ENCODE peak calls at places on chromosomes 4 and X, in four cellular contexts. C, B, O and X are unnamed samples.

GRCh38 chr4:134518574-134519217 is 317.1 kb upstream of the PABPC4L start:
- DNase-seq in C (no peak), B (no peak), O (no peak), X (no peak)

GRCh38 chr4:123110685-123111084 is 188.3 kb upstream of the NUDT6 start:
- DNase-seq in C (no peak), B (no peak), O (no peak), X (no peak)

GRCh38 chr4:145404754-145405153 is 76.9 kb upstream of the SMAD1 start:
- DNase-seq in C (no peak), B (no peak), O (no peak), X (no peak)

GRCh38 chr4:88008133-88008621 is 742 bp downstream of the PKD2 start:
- DNase-seq in C (peak; percentile 67), B (no peak), O (peak; percentile 22), X (peak; percentile 26)

GRCh38 chrX:29671426-29671825 is 543.9 kb upstream of the MAGEB2 start:
- DNase-seq in C (no peak), B (no peak), O (no peak), X (no peak)

GRCh38 chrX:118976599-118977340 is 2.4 kb downstream of the LONRF3 start:
- DNase-seq in C (no peak), B (no peak), O (peak; percentile 44), X (no peak)

GRCh38 chr4:60216752-60217151 is 983.4 kb upstream of the ADGRL3 start:
- DNase-seq in C (no peak), B (no peak), O (no peak), X (no peak)

GRCh38 chrX:78997870-78998558 is 52.8 kb downstream of the P2RY10 start:
- DNase-seq in C (peak; percentile 10), B (no peak), O (no peak), X (no peak)

GRCh38 chr4:127708985-127709384 is 21.2 kb upstream of the SLC25A31 start:
- DNase-seq in C (no peak), B (no peak), O (no peak), X (peak; percentile 65)

GRCh38 chrX:86379209-86379608 is 231.0 kb downstream of the DACH2 start:
- DNase-seq in C (no peak), B (no peak), O (no peak), X (peak; percentile 78)

GRCh38 chr4:32775049-32775448 is 2054.9 kb downstream of the PCDH7 start:
- DNase-seq in C (no peak), B (no peak), O (no peak), X (peak; percentile 59)

GRCh38 chrX:148536961-148537360 is 36.5 kb downstream of the AFF2 start:
- DNase-seq in C (no peak), B (no peak), O (no peak), X (no peak)

GRCh38 chrX:15911729-15912550 is 57.3 kb upstream of the AP1S2 start:
- DNase-seq in C (no peak), B (no peak), O (no peak), X (no peak)

GRCh38 chrX:110667706-110668105 is 127.9 kb downstream of the CHRDL1 start:
- DNase-seq in C (peak; percentile 59), B (no peak), O (no peak), X (no peak)

GRCh38 chrX:8374041-8374825 is 90.4 kb upstream of the VCX3B start:
- DNase-seq in C (no peak), B (no peak), O (no peak), X (no peak)

GRCh38 chrX:126697091-126697490 is 122.4 kb upstream of the PRR32 start:
- DNase-seq in C (no peak), B (no peak), O (no peak), X (no peak)

GRCh38 chr4:1047106-1047975 is 35.9 kb downstream of the FGFRL1 start:
- DNase-seq in C (peak; percentile 35), B (no peak), O (no peak), X (no peak)

GRCh38 chr4:172648471-172648870 is 520.1 kb upstream of the GALNT7 start:
- DNase-seq in C (no peak), B (no peak), O (no peak), X (no peak)

GRCh38 chrX:129678176-129678880 is 23.6 kb upstream of the APLN start:
- DNase-seq in C (no peak), B (no peak), O (no peak), X (no peak)

GRCh38 chr4:84530871-84531270 is 31.8 kb upstream of the NKX6-1 start:
- DNase-seq in C (no peak), B (no peak), O (no peak), X (no peak)

GRCh38 chr4:5014007-5014682 is 5.1 kb downstream of the CYTL1 start:
- DNase-seq in C (no peak), B (no peak), O (no peak), X (no peak)

GRCh38 chrX:18885317-18886004 is 98.5 kb downstream of the PHKA2 start:
- DNase-seq in C (no peak), B (peak; percentile 8), O (no peak), X (no peak)

GRCh38 chrX:110803506-110803905 is 7.9 kb upstream of the CHRDL1 start:
- DNase-seq in C (no peak), B (no peak), O (no peak), X (no peak)

GRCh38 chr4:40550900-40551546 is 78.6 kb downstream of the RBM47 start:
- DNase-seq in C (no peak), B (peak; percentile 76), O (no peak), X (peak; percentile 54)

GRCh38 chr4:73066928-73067327 is 2.6 kb downstream of the COX18 start:
- DNase-seq in C (no peak), B (no peak), O (no peak), X (no peak)

GRCh38 chr4:2426069-2426397 is 7.3 kb downstream of the CFAP99 start:
- DNase-seq in C (no peak), B (no peak), O (no peak), X (no peak)

GRCh38 chrX:3589474-3589873 is 124.0 kb downstream of the PRKX start:
- DNase-seq in C (no peak), B (no peak), O (no peak), X (no peak)

GRCh38 chr4:31983677-31984076 is 1263.5 kb downstream of the PCDH7 start:
- DNase-seq in C (no peak), B (no peak), O (no peak), X (no peak)

GRCh38 chr4:1628892-1629703 is 55.0 kb downstream of the FAM53A start:
- DNase-seq in C (peak; percentile 87), B (no peak), O (peak; percentile 84), X (peak; percentile 30)

GRCh38 chrX:18931972-18932371 is 51.9 kb downstream of the PHKA2 start:
- DNase-seq in C (peak; percentile 15), B (no peak), O (no peak), X (peak; percentile 2)

GRCh38 chr4:1473718-1474117 is 67.5 kb upstream of the NKX1-1 start:
- DNase-seq in C (no peak), B (no peak), O (no peak), X (no peak)

GRCh38 chr4:3300198-3300671 is 7.4 kb downstream of the RGS12 start:
- DNase-seq in C (no peak), B (no peak), O (no peak), X (no peak)

GRCh38 chr4:120544838-120545237 is 377.7 kb downstream of the PRDM5 start:
- DNase-seq in C (no peak), B (no peak), O (no peak), X (no peak)

GRCh38 chr4:185221491-185221890 is 12.1 kb downstream of the SNX25 start:
- DNase-seq in C (no peak), B (no peak), O (no peak), X (no peak)

GRCh38 chr4:118955515-118955914 is 66.9 kb downstream of the SYNPO2 start:
- DNase-seq in C (no peak), B (no peak), O (no peak), X (no peak)

GRCh38 chr4:118957683-118958082 is 69.0 kb downstream of the SYNPO2 start:
- DNase-seq in C (no peak), B (no peak), O (no peak), X (no peak)

GRCh38 chr4:118953276-118953675 is 64.6 kb downstream of the SYNPO2 start:
- DNase-seq in C (no peak), B (no peak), O (no peak), X (no peak)

GRCh38 chr4:118950929-118951570 is 62.4 kb downstream of the SYNPO2 start:
- DNase-seq in C (no peak), B (no peak), O (no peak), X (no peak)

DNA sequence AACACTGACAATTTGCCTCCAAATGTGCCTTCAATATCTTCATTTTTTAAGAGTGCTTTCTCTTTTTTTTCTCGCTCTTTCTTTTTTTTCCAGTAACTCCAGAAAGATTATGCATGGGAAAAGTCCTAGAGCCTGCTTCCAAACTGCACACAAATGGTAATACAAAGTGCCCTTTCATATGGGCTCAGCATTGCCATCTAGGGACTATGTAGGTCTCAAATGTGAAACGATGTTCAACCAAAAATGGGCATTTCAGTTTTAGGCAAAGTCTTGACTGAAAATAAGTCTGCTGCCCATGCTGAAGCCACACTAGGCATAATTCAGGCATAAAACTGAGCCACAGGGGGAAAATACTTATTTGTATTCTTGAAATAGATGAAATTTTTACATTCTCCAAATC is 65.6 kb downstream of the SYNPO2 start:
- DNase-seq in C (no peak), B (no peak), O (no peak), X (no peak)
- TF ChIP-seq ESRRA in C (no peak), B (no peak), O (no peak), X (no peak)

GRCh38 chr4:8422786-8423185 is 17.7 kb downstream of the ACOX3 start:
- DNase-seq in C (no peak), B (no peak), O (no peak), X (no peak)

GRCh38 chr4:8428288-8429097 is 12.0 kb downstream of the ACOX3 start:
- DNase-seq in C (peak; percentile 93), B (peak; percentile 41), O (peak; percentile 97), X (peak; percentile 67)

GRCh38 chr4:8427262-8427661 is 13.3 kb downstream of the ACOX3 start:
- DNase-seq in C (no peak), B (no peak), O (no peak), X (no peak)

GRCh38 chr4:8431553-8431952 is 9.0 kb downstream of the ACOX3 start:
- DNase-seq in C (no peak), B (no peak), O (no peak), X (no peak)

GRCh38 chr4:8427761-8428287 is 12.7 kb downstream of the ACOX3 start:
- DNase-seq in C (no peak), B (no peak), O (no peak), X (peak; percentile 76)
- TF ChIP-seq ETV6 in C (no peak), B (no peak), O (no peak), X (no peak)

DNA sequence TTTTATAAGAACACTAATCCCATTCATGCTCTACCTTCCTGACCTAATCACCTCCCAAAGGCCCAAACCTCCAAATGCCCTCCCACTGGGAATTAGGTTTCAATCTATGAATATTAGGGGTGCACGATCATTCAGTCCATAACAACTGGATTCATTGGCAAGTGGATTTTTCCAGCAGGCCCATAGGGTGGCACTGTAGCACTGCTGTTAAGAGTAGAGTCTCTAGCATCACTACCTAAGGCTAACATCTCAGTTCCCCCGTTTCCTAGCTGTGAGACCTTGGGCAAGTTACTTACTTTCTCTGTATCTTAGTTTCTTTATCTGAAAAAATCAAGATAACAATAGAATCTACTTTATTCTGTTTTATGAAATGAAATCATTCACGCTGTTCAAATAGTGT is 315.8 kb downstream of the STIM2 start:
- DNase-seq in C (peak; percentile 43), B (no peak), O (no peak), X (peak; percentile 14)
- TF ChIP-seq ESRRA in C (no peak), B (no peak), O (no peak), X (no peak)

DNA sequence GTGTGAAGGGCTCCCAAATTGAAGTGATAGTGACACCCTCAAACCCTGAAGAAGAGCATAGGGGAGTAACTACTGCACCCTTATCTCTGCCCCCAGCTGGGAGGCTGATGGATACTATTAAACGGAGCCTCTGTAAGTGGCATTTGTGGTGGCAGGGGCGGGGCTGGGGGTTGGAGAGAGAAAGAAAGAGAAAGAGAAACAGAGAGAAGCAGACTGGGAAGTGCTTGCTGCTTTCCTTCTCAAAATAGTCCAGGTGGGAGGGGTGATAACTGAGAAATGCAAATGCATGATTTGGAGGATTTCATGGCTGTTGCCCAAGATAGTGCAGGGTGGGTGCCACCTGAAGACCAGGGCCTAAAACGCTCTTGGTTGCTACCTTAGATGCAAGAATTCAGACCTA is 253.5 kb upstream of the GATB start:
- DNase-seq in C (no peak), B (peak; percentile 55), O (no peak), X (no peak)
- TF ChIP-seq ETV6 in C (no peak), B (no peak), O (no peak), X (no peak)